ENCODE peak calls at places on chromosomes 7 and 10, in nine cellular contexts. One of them, this sample, is unnamed.

GRCh38 chr7:127598318-127598717 is 4.8 kb downstream of the FSCN3 start:
- DNase-seq in fibroblast of the aortic adventitia: no peak
- DNase-seq in OCI-LY7: no peak
- DNase-seq in spleen: no peak
- DNase-seq in Panc1: no peak
- DNase-seq in SJSA1: peak; percentile 38
- DNase-seq in GM23248: peak; percentile 29
- DNase-seq in lung: no peak
- DNase-seq in tibial artery: no peak
- DNase-seq in this sample: no peak

GRCh38 chr10:43091846-43092245 is 15.0 kb downstream of the RET start:
- DNase-seq in spleen: no peak
- DNase-seq in OCI-LY7: no peak
- DNase-seq in SJSA1: no peak
- DNase-seq in Panc1: no peak
- DNase-seq in tibial artery: no peak
- DNase-seq in GM23248: no peak
- DNase-seq in fibroblast of the aortic adventitia: no peak
- DNase-seq in lung: no peak
- DNase-seq in this sample: no peak

GRCh38 chr7:51188987-51189386 is 127.6 kb downstream of the COBL start:
- DNase-seq in tibial artery: no peak
- DNase-seq in spleen: no peak
- DNase-seq in Panc1: no peak
- DNase-seq in fibroblast of the aortic adventitia: no peak
- DNase-seq in lung: no peak
- DNase-seq in OCI-LY7: no peak
- DNase-seq in GM23248: no peak
- DNase-seq in SJSA1: no peak
- DNase-seq in this sample: no peak

GRCh38 chr10:117449636-117450035 is 74.4 kb upstream of the PDZD8 start:
- DNase-seq in tibial artery: no peak
- DNase-seq in Panc1: no peak
- DNase-seq in GM23248: peak; percentile 40
- DNase-seq in spleen: peak; percentile 60
- DNase-seq in OCI-LY7: no peak
- DNase-seq in SJSA1: no peak
- DNase-seq in fibroblast of the aortic adventitia: peak; percentile 29
- DNase-seq in lung: no peak
- DNase-seq in this sample: no peak

GRCh38 chr10:13893926-13894325 is 307.2 kb downstream of the PRPF18 start:
- DNase-seq in Panc1: no peak
- DNase-seq in OCI-LY7: no peak
- DNase-seq in GM23248: peak; percentile 81
- DNase-seq in lung: no peak
- DNase-seq in spleen: no peak
- DNase-seq in fibroblast of the aortic adventitia: peak; percentile 52
- DNase-seq in tibial artery: no peak
- DNase-seq in SJSA1: no peak
- DNase-seq in this sample: no peak

GRCh38 chr7:8938036-8938435 is 504.6 kb downstream of the NXPH1 start:
- DNase-seq in SJSA1: no peak
- DNase-seq in spleen: no peak
- DNase-seq in OCI-LY7: no peak
- DNase-seq in GM23248: no peak
- DNase-seq in Panc1: no peak
- DNase-seq in lung: peak; percentile 49
- DNase-seq in fibroblast of the aortic adventitia: no peak
- DNase-seq in tibial artery: no peak
- DNase-seq in this sample: no peak

GRCh38 chr10:77781451-77782327 is 144.1 kb upstream of the KCNMA1 start:
- DNase-seq in SJSA1: no peak
- DNase-seq in lung: no peak
- DNase-seq in fibroblast of the aortic adventitia: no peak
- DNase-seq in GM23248: no peak
- DNase-seq in OCI-LY7: no peak
- DNase-seq in Panc1: no peak
- DNase-seq in spleen: no peak
- DNase-seq in tibial artery: no peak
- DNase-seq in this sample: no peak

GRCh38 chr7:3267928-3268690 is 32.9 kb upstream of the SDK1 start:
- DNase-seq in SJSA1: peak; percentile 50
- DNase-seq in tibial artery: no peak
- DNase-seq in Panc1: peak; percentile 95
- DNase-seq in lung: no peak
- DNase-seq in fibroblast of the aortic adventitia: peak; percentile 94
- DNase-seq in OCI-LY7: no peak
- DNase-seq in GM23248: peak; percentile 67
- DNase-seq in spleen: no peak
- DNase-seq in this sample: peak; percentile 97

GRCh38 chr10:79063071-79063491 is 5.7 kb upstream of the ZMIZ1 start:
- DNase-seq in spleen: peak; percentile 73
- DNase-seq in fibroblast of the aortic adventitia: no peak
- DNase-seq in GM23248: no peak
- DNase-seq in lung: no peak
- DNase-seq in OCI-LY7: no peak
- DNase-seq in tibial artery: peak; percentile 19
- DNase-seq in SJSA1: no peak
- DNase-seq in Panc1: no peak
- DNase-seq in this sample: no peak

GRCh38 chr10:88150338-88150737 is 286.9 kb downstream of the PTEN start:
- DNase-seq in OCI-LY7: no peak
- DNase-seq in lung: no peak
- DNase-seq in tibial artery: no peak
- DNase-seq in SJSA1: peak; percentile 56
- DNase-seq in GM23248: peak; percentile 93
- DNase-seq in Panc1: no peak
- DNase-seq in spleen: no peak
- DNase-seq in fibroblast of the aortic adventitia: peak; percentile 70
- DNase-seq in this sample: no peak

GRCh38 chr10:109959571-109960145 is 36.3 kb upstream of the XPNPEP1 start:
- DNase-seq in fibroblast of the aortic adventitia: no peak
- DNase-seq in SJSA1: no peak
- DNase-seq in spleen: no peak
- DNase-seq in tibial artery: no peak
- DNase-seq in Panc1: no peak
- DNase-seq in lung: no peak
- DNase-seq in GM23248: no peak
- DNase-seq in OCI-LY7: no peak
- DNase-seq in this sample: no peak

GRCh38 chr7:12951397-12951801 is 264.0 kb downstream of the ARL4A start:
- DNase-seq in tibial artery: no peak
- DNase-seq in fibroblast of the aortic adventitia: peak; percentile 66
- DNase-seq in lung: no peak
- DNase-seq in Panc1: peak; percentile 42
- DNase-seq in spleen: no peak
- DNase-seq in OCI-LY7: no peak
- DNase-seq in GM23248: peak; percentile 66
- DNase-seq in SJSA1: no peak
- DNase-seq in this sample: peak; percentile 13

GRCh38 chr10:49153971-49154370 is 20.1 kb upstream of the FAM170B start:
- DNase-seq in GM23248: peak; percentile 87
- DNase-seq in lung: no peak
- DNase-seq in spleen: no peak
- DNase-seq in SJSA1: no peak
- DNase-seq in tibial artery: no peak
- DNase-seq in Panc1: no peak
- DNase-seq in fibroblast of the aortic adventitia: peak; percentile 32
- DNase-seq in OCI-LY7: no peak
- DNase-seq in this sample: no peak

GRCh38 chr7:90605055-90605454 is 8.9 kb downstream of the CDK14 start:
- DNase-seq in fibroblast of the aortic adventitia: no peak
- DNase-seq in lung: no peak
- DNase-seq in Panc1: no peak
- DNase-seq in OCI-LY7: no peak
- DNase-seq in spleen: no peak
- DNase-seq in tibial artery: no peak
- DNase-seq in GM23248: no peak
- DNase-seq in SJSA1: no peak
- DNase-seq in this sample: no peak

DNA sequence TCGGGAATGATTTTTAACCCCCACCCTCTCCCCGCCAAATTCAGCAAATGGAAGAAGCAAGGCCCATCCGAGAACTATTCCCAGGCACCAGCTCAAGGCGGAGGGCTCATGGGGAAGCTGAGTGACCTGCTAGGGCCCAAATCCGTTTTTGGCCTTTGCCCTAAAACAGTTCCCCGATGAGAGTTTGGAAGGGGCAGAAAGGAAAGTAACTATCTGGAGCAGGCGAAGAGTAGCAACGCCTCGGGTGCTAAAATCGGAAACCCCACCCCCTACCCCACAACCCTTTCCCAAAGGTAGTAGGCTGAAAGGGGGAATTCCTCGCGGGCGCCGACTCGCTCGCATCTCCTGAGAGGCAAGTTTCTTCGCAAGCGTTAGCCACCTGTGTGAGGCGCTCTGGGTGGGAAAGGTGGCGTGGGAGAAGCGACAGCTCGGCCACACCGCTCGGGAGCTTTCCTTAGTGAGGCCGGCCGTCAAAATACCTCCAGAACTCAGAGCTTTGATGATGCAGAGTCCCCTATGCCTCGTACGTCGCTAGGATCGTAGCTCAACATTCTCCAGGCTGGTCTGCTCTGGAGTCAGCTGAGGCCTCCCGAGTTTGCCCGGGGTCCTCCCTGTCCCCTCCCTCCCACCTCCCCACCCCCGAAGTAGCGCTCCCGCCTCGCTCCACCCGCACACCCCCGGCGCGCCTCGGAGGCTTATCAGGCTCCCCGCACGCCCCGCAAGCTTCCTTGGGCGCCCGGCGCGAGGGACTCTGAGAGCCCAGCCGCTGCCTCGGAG is 638 bp upstream of the PRKG1 start:
- DNase-seq in SJSA1: no peak
- DNase-seq in Panc1: no peak
- DNase-seq in GM23248: peak; percentile 66
- DNase-seq in spleen: peak; percentile 68
- DNase-seq in fibroblast of the aortic adventitia: no peak
- DNase-seq in lung: peak; percentile 34
- DNase-seq in OCI-LY7: no peak
- DNase-seq in tibial artery: no peak
- DNase-seq in this sample: no peak
- H3K4me3 ChIP-seq in SJSA1: peak overlapping the region; percentile 25
- H3K4me3 ChIP-seq in Panc1: peak overlapping the region; percentile 60
- H3K4me3 ChIP-seq in GM23248: peak overlapping the region; percentile 83
- H3K4me3 ChIP-seq in spleen: peak overlapping the region; percentile 63
- H3K4me3 ChIP-seq in fibroblast of the aortic adventitia: peak overlapping the region; percentile 84
- H3K4me3 ChIP-seq in lung: peak overlapping the region; percentile 43
- H3K4me3 ChIP-seq in OCI-LY7: no peak overlapping the region
- H3K4me3 ChIP-seq in tibial artery: peak overlapping the region; percentile 71
- H3K4me3 ChIP-seq in this sample: peak overlapping the region; percentile 88

GRCh38 chr7:26637610-26638009 is 226.8 kb downstream of the SKAP2 start:
- DNase-seq in tibial artery: no peak
- DNase-seq in Panc1: no peak
- DNase-seq in OCI-LY7: no peak
- DNase-seq in spleen: no peak
- DNase-seq in SJSA1: no peak
- DNase-seq in GM23248: no peak
- DNase-seq in lung: no peak
- DNase-seq in fibroblast of the aortic adventitia: no peak
- DNase-seq in this sample: no peak

GRCh38 chr7:26639695-26640094 is 224.7 kb downstream of the SKAP2 start:
- DNase-seq in SJSA1: no peak
- DNase-seq in fibroblast of the aortic adventitia: no peak
- DNase-seq in Panc1: no peak
- DNase-seq in spleen: no peak
- DNase-seq in tibial artery: no peak
- DNase-seq in OCI-LY7: no peak
- DNase-seq in GM23248: no peak
- DNase-seq in lung: no peak
- DNase-seq in this sample: no peak

GRCh38 chr7:26639111-26639510 is 225.3 kb downstream of the SKAP2 start:
- DNase-seq in spleen: no peak
- DNase-seq in SJSA1: no peak
- DNase-seq in OCI-LY7: no peak
- DNase-seq in GM23248: no peak
- DNase-seq in fibroblast of the aortic adventitia: no peak
- DNase-seq in lung: no peak
- DNase-seq in tibial artery: no peak
- DNase-seq in Panc1: no peak
- DNase-seq in this sample: no peak

GRCh38 chr7:26636808-26637207 is 227.6 kb downstream of the SKAP2 start:
- DNase-seq in spleen: no peak
- DNase-seq in GM23248: no peak
- DNase-seq in OCI-LY7: no peak
- DNase-seq in SJSA1: no peak
- DNase-seq in lung: no peak
- DNase-seq in fibroblast of the aortic adventitia: no peak
- DNase-seq in tibial artery: no peak
- DNase-seq in Panc1: no peak
- DNase-seq in this sample: no peak

DNA sequence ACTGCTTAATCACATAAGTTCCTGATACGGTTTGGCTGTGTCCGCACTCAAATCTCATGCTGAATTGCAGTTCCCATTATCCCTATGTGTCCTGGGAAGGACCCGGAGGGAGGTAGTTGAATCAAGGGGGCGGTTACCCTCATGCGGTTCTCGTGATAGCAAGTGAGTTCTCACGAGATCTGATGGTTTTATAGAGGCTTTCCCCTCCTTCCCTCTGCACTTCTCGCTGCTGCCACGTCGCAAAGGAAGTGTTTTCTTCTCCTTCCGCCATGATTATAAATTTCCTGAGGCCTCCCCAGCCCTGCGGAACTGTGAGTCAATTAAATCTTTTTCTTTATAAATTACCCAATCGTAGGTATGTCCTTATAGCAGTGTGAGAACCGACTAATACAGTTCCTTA is 226.2 kb downstream of the SKAP2 start:
- DNase-seq in GM23248: no peak
- DNase-seq in tibial artery: no peak
- DNase-seq in spleen: no peak
- DNase-seq in SJSA1: no peak
- DNase-seq in lung: no peak
- DNase-seq in fibroblast of the aortic adventitia: no peak
- DNase-seq in Panc1: no peak
- DNase-seq in OCI-LY7: no peak
- DNase-seq in this sample: no peak
- H3K4me3 ChIP-seq in GM23248: no peak overlapping the region
- H3K4me3 ChIP-seq in tibial artery: no peak overlapping the region
- H3K4me3 ChIP-seq in spleen: no peak overlapping the region
- H3K4me3 ChIP-seq in SJSA1: no peak overlapping the region
- H3K4me3 ChIP-seq in lung: no peak overlapping the region
- H3K4me3 ChIP-seq in fibroblast of the aortic adventitia: no peak overlapping the region
- H3K4me3 ChIP-seq in Panc1: no peak overlapping the region
- H3K4me3 ChIP-seq in OCI-LY7: no peak overlapping the region
- H3K4me3 ChIP-seq in this sample: no peak overlapping the region

GRCh38 chr10:60003709-60004191 is 97.4 kb upstream of the CCDC6 start:
- DNase-seq in tibial artery: no peak
- DNase-seq in spleen: no peak
- DNase-seq in GM23248: no peak
- DNase-seq in SJSA1: no peak
- DNase-seq in OCI-LY7: no peak
- DNase-seq in lung: no peak
- DNase-seq in Panc1: no peak
- DNase-seq in fibroblast of the aortic adventitia: no peak
- DNase-seq in this sample: no peak
- H3K4me3 ChIP-seq in tibial artery: no peak overlapping the region
- H3K4me3 ChIP-seq in spleen: no peak overlapping the region
- H3K4me3 ChIP-seq in GM23248: no peak overlapping the region
- H3K4me3 ChIP-seq in SJSA1: no peak overlapping the region
- H3K4me3 ChIP-seq in OCI-LY7: no peak overlapping the region
- H3K4me3 ChIP-seq in lung: no peak overlapping the region
- H3K4me3 ChIP-seq in Panc1: no peak overlapping the region
- H3K4me3 ChIP-seq in fibroblast of the aortic adventitia: no peak overlapping the region
- H3K4me3 ChIP-seq in this sample: no peak overlapping the region

GRCh38 chr10:114697061-114697598 is 39.1 kb upstream of the ABLIM1 start:
- DNase-seq in Panc1: no peak
- DNase-seq in lung: peak; percentile 76
- DNase-seq in spleen: no peak
- DNase-seq in OCI-LY7: no peak
- DNase-seq in SJSA1: no peak
- DNase-seq in tibial artery: no peak
- DNase-seq in fibroblast of the aortic adventitia: no peak
- DNase-seq in GM23248: peak; percentile 74
- DNase-seq in this sample: no peak
- H3K4me3 ChIP-seq in Panc1: no peak overlapping the region
- H3K4me3 ChIP-seq in lung: no peak overlapping the region
- H3K4me3 ChIP-seq in spleen: no peak overlapping the region
- H3K4me3 ChIP-seq in OCI-LY7: no peak overlapping the region
- H3K4me3 ChIP-seq in SJSA1: no peak overlapping the region
- H3K4me3 ChIP-seq in tibial artery: no peak overlapping the region
- H3K4me3 ChIP-seq in fibroblast of the aortic adventitia: no peak overlapping the region
- H3K4me3 ChIP-seq in GM23248: no peak overlapping the region
- H3K4me3 ChIP-seq in this sample: no peak overlapping the region